ENCODE peak calls at places on chromosome 6, in six cellular contexts. One of them, this sample, is unnamed.
A peak's percentile ranks its signal among the peaks of the same experiment; 100 is the strongest.

GRCh38 chr6:122804962-122805499 is 16.0 kb downstream of the SMPDL3A start:
- DNase-seq in GM12878: no peak
- DNase-seq in spleen: no peak
- DNase-seq in K562: no peak
- DNase-seq in stomach: no peak
- DNase-seq in suprapubic skin: no peak
- DNase-seq in this sample: no peak

GRCh38 chr6:141252828-141253608 is 879.7 kb upstream of the GJE1 start:
- DNase-seq in GM12878: no peak
- DNase-seq in spleen: no peak
- DNase-seq in suprapubic skin: no peak
- DNase-seq in stomach: no peak
- DNase-seq in K562: no peak
- DNase-seq in this sample: no peak

GRCh38 chr6:36220211-36220610 is 23.7 kb downstream of the BRPF3 start:
- DNase-seq in K562: no peak
- DNase-seq in GM12878: no peak
- DNase-seq in stomach: no peak
- DNase-seq in spleen: no peak
- DNase-seq in suprapubic skin: no peak
- DNase-seq in this sample: no peak

GRCh38 chr6:104589940-104590339 is 269.8 kb downstream of the HACE1 start:
- DNase-seq in stomach: no peak
- DNase-seq in suprapubic skin: no peak
- DNase-seq in spleen: no peak
- DNase-seq in GM12878: no peak
- DNase-seq in K562: no peak
- DNase-seq in this sample: no peak

GRCh38 chr6:98823845-98824162 is 10.6 kb upstream of the POU3F2 start:
- DNase-seq in suprapubic skin: no peak
- DNase-seq in GM12878: no peak
- DNase-seq in K562: no peak
- DNase-seq in spleen: no peak
- DNase-seq in stomach: no peak
- DNase-seq in this sample: no peak

GRCh38 chr6:98343004-98343403 is 491.4 kb upstream of the POU3F2 start:
- DNase-seq in spleen: no peak
- DNase-seq in stomach: no peak
- DNase-seq in suprapubic skin: no peak
- DNase-seq in K562: no peak
- DNase-seq in GM12878: no peak
- DNase-seq in this sample: no peak

GRCh38 chr6:16982827-16983226 is 119.0 kb upstream of the STMND1 start:
- DNase-seq in K562: no peak
- DNase-seq in stomach: no peak
- DNase-seq in spleen: no peak
- DNase-seq in GM12878: peak; percentile 27
- DNase-seq in suprapubic skin: no peak
- DNase-seq in this sample: no peak

GRCh38 chr6:45997875-45998506 is 17.7 kb downstream of the CLIC5 start:
- DNase-seq in spleen: no peak
- DNase-seq in GM12878: no peak
- DNase-seq in suprapubic skin: no peak
- DNase-seq in stomach: no peak
- DNase-seq in K562: no peak
- DNase-seq in this sample: no peak

GRCh38 chr6:109440325-109441068 is at the start of the genes PPIL6 and SMPD2:
- DNase-seq in spleen: peak; percentile 97
- DNase-seq in GM12878: no peak
- DNase-seq in K562: peak; percentile 92
- DNase-seq in suprapubic skin: peak; percentile 90
- DNase-seq in stomach: peak; percentile 86
- DNase-seq in this sample: peak; percentile 76

GRCh38 chr6:85472744-85473143 is 22.9 kb downstream of the NT5E start:
- DNase-seq in stomach: no peak
- DNase-seq in GM12878: no peak
- DNase-seq in suprapubic skin: no peak
- DNase-seq in spleen: no peak
- DNase-seq in K562: no peak
- DNase-seq in this sample: no peak

GRCh38 chr6:170004585-170005210 is 253.3 kb downstream of the ERMARD start:
- DNase-seq in GM12878: no peak
- DNase-seq in spleen: no peak
- DNase-seq in suprapubic skin: peak; percentile 43
- DNase-seq in stomach: no peak
- DNase-seq in K562: no peak
- DNase-seq in this sample: no peak

GRCh38 chr6:9161731-9162130 is 726.4 kb upstream of the SLC35B3 start:
- DNase-seq in spleen: no peak
- DNase-seq in K562: no peak
- DNase-seq in GM12878: no peak
- DNase-seq in stomach: no peak
- DNase-seq in suprapubic skin: no peak
- DNase-seq in this sample: no peak

GRCh38 chr6:9155836-9156235 is 720.5 kb upstream of the SLC35B3 start:
- DNase-seq in GM12878: no peak
- DNase-seq in K562: no peak
- DNase-seq in spleen: no peak
- DNase-seq in suprapubic skin: no peak
- DNase-seq in stomach: no peak
- DNase-seq in this sample: no peak

DNA sequence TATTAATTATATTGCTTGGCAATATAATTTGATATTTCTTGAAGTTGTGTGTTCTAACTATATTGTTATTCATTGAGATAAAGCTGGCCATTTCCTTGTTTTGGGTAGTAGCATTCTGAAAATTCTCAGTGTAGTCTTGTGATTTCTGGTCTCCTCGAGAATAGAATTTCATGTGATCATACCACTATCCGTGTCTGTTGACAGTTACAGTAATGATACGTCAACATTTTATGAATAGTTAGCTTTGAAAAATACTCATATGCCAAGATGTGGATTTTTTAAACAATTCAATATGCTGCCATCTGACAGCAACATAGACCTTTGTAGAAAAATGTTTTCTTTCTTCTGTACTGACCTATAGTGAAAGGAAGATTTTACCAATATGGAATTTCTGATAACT is 723.7 kb upstream of the SLC35B3 start:
- DNase-seq in stomach: no peak
- DNase-seq in K562: no peak
- DNase-seq in spleen: no peak
- DNase-seq in GM12878: no peak
- DNase-seq in suprapubic skin: no peak
- DNase-seq in this sample: no peak
- TF ChIP-seq POLR2AphosphoS5 in stomach: no peak
- TF ChIP-seq POLR2AphosphoS5 in K562: no peak
- TF ChIP-seq POLR2AphosphoS5 in spleen: no peak
- TF ChIP-seq POLR2AphosphoS5 in GM12878: no peak
- TF ChIP-seq POLR2AphosphoS5 in suprapubic skin: no peak
- TF ChIP-seq POLR2AphosphoS5 in this sample: no peak

DNA sequence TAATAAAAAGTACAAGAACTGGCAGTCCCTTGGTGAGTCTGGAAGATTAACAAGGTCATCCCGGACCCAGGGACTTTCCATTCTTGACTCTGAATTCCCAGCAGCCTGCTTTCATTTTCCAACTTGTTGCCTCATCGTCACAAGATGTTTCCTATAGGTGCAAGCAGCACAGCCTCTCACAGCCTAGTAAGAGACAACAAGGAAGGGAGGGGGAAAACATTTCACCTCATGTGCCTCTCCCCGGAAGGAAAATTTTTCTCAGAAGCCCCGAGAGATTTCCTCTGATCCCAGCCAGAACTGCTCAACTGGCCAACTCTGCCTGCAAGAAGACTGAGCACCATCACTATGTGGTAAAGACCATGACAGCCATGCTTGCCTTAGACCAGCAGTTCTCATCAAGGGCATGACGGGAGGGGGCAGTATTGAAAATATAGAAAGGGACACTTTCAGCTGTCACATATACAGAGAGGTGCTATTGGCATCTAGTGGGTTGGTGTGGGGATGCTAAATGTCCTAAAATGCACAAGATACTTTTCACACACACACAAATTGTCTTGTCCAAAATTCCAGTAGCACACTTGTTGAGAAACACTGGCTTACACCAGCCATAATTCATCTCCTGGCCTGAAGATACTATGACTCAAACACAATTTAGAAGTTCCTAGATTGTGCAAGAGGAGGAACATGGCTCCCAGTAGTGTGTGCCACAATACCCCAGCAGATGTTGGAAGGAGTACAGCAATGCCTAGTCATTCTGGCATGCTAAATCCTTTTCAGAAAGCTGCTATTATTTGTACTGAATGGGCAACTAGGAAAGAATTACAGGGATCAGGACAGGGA is 10.8 kb upstream of the WTAP start:
- DNase-seq in GM12878: no peak
- DNase-seq in stomach: no peak
- DNase-seq in K562: no peak
- DNase-seq in spleen: no peak
- DNase-seq in suprapubic skin: no peak
- DNase-seq in this sample: no peak
- H3K4me3 ChIP-seq in GM12878: no peak overlapping the region
- H3K4me3 ChIP-seq in stomach: no peak overlapping the region
- H3K4me3 ChIP-seq in K562: no peak overlapping the region
- H3K4me3 ChIP-seq in spleen: no peak overlapping the region
- H3K4me3 ChIP-seq in suprapubic skin: peak overlapping the region; percentile 23
- H3K4me3 ChIP-seq in this sample: peak overlapping the region; percentile 6

GRCh38 chr6:161091972-161092701 is 100.6 kb downstream of the MAP3K4 start:
- DNase-seq in GM12878: no peak
- DNase-seq in spleen: no peak
- DNase-seq in suprapubic skin: no peak
- DNase-seq in K562: no peak
- DNase-seq in stomach: no peak
- DNase-seq in this sample: no peak

GRCh38 chr6:161091151-161091550 is 99.6 kb downstream of the MAP3K4 start:
- DNase-seq in suprapubic skin: no peak
- DNase-seq in K562: no peak
- DNase-seq in stomach: no peak
- DNase-seq in spleen: no peak
- DNase-seq in GM12878: no peak
- DNase-seq in this sample: no peak

GRCh38 chr6:161085246-161085645 is 93.7 kb downstream of the MAP3K4 start:
- DNase-seq in spleen: no peak
- DNase-seq in stomach: no peak
- DNase-seq in K562: no peak
- DNase-seq in suprapubic skin: no peak
- DNase-seq in GM12878: no peak
- DNase-seq in this sample: no peak

DNA sequence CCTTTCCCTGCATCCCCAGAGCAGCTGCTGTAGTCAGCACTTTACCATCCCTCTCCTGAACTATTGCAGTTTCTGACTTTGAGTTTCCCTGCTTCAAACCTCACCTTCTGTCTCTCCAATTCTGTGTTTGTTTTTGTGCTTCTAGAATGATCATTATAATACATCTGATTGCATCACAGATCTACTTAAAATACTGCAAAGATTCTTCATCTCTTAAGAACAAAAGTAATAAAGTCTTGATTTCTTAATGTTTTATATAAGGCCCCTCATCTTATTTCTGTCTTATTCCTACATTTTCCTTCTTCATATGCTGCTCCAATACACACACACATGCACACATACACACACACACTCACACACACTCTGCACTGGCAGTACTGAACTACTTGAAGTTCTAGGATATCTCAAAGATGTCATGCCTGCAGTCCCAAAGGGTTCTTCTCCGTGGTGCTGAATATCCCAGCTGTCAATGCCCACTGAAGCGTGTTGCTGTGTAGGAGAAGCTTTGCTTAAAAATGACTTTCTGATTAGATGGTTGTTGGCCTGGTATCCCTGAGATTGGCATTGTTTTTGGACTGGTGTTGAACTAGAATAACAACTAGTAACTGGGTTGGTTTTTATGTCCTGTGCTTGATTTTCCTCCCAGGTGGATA is 97.2 kb downstream of the MAP3K4 start:
- DNase-seq in spleen: no peak
- DNase-seq in suprapubic skin: no peak
- DNase-seq in stomach: no peak
- DNase-seq in K562: no peak
- DNase-seq in GM12878: no peak
- DNase-seq in this sample: no peak
- H3K4me1 ChIP-seq in spleen: no peaks in the 10 kb centered on the region
- H3K4me1 ChIP-seq in suprapubic skin: no peaks in the 10 kb centered on the region
- H3K4me1 ChIP-seq in stomach: no peaks in the 10 kb centered on the region
- H3K4me1 ChIP-seq in K562: no peaks in the 10 kb centered on the region
- H3K4me1 ChIP-seq in GM12878: peaks cover 3% of the 10 kb centered on the region
- H3K4me1 ChIP-seq in this sample: no peaks in the 10 kb centered on the region

GRCh38 chr6:34389034-34389433 is 3.4 kb downstream of the NUDT3 start:
- DNase-seq in suprapubic skin: no peak
- DNase-seq in spleen: no peak
- DNase-seq in K562: no peak
- DNase-seq in GM12878: no peak
- DNase-seq in stomach: no peak
- DNase-seq in this sample: no peak

GRCh38 chr6:34391711-34392496 is 565 bp downstream of the NUDT3 start:
- DNase-seq in spleen: peak; percentile 90
- DNase-seq in stomach: peak; percentile 55
- DNase-seq in GM12878: no peak
- DNase-seq in K562: peak; percentile 83
- DNase-seq in suprapubic skin: peak; percentile 88
- DNase-seq in this sample: peak; percentile 19

GRCh38 chr6:34392497-34393190 is at the start of gene NUDT3:
- DNase-seq in spleen: peak; percentile 100
- DNase-seq in K562: peak; percentile 96
- DNase-seq in GM12878: peak; percentile 83
- DNase-seq in suprapubic skin: peak; percentile 95
- DNase-seq in stomach: peak; percentile 95
- DNase-seq in this sample: peak; percentile 88

GRCh38 chr6:34390531-34391013 is 1.9 kb downstream of the NUDT3 start:
- DNase-seq in stomach: no peak
- DNase-seq in GM12878: no peak
- DNase-seq in K562: no peak
- DNase-seq in suprapubic skin: no peak
- DNase-seq in spleen: no peak
- DNase-seq in this sample: no peak

GRCh38 chr6:34391023-34391485 is 1.4 kb downstream of the NUDT3 start:
- DNase-seq in spleen: peak; percentile 45
- DNase-seq in K562: peak; percentile 36
- DNase-seq in stomach: no peak
- DNase-seq in GM12878: no peak
- DNase-seq in suprapubic skin: no peak
- DNase-seq in this sample: no peak
- TF ChIP-seq POLR2AphosphoS5 in spleen: no peak
- TF ChIP-seq POLR2AphosphoS5 in K562: no peak
- TF ChIP-seq POLR2AphosphoS5 in stomach: no peak
- TF ChIP-seq POLR2AphosphoS5 in GM12878: no peak
- TF ChIP-seq POLR2AphosphoS5 in suprapubic skin: no peak
- TF ChIP-seq POLR2AphosphoS5 in this sample: no peak

DNA sequence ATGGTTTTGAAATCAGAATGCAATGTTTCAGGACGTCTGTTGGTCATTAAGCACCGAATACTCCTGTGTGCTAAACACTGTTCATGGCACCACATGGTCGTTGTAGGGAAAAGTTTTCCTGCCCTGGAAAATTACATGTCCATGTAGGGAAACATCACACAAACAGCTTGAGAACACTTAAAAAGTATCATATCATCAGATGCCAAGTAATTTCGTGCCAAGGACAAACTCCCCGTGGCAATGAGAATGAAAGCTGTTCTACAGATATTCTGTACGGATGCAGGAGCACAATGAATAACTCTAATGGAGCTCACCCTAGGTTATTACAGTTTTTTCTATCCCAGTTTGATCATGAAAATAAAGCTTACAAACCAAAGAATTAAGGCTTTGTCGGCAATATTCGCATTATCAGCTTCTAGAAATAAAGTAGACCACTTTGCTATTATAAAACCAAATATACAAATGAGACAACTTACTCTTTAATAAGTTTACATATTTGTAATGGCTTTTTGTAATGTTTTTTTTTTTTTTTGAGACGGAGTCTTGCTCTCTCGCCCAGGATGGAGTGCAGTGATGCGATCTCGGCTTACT is 4.6 kb upstream of the DST start:
- DNase-seq in stomach: no peak
- DNase-seq in suprapubic skin: no peak
- DNase-seq in K562: no peak
- DNase-seq in spleen: no peak
- DNase-seq in GM12878: no peak
- DNase-seq in this sample: peak; percentile 82
- H3K4me3 ChIP-seq in stomach: no peak overlapping the region
- H3K4me3 ChIP-seq in suprapubic skin: no peak overlapping the region
- H3K4me3 ChIP-seq in K562: no peak overlapping the region
- H3K4me3 ChIP-seq in spleen: no peak overlapping the region
- H3K4me3 ChIP-seq in GM12878: no peak overlapping the region
- H3K4me3 ChIP-seq in this sample: no peak overlapping the region

This sample was measured in breast epithelium.